ENCODE peak calls at places on chromosomes 1 and 21, in nine cellular contexts. Q, T, F, M, R, X, N, E and P are unnamed samples.

GRCh38 chr1:203033287-203033686 is 7.0 kb downstream of the PPFIA4 start:
- DNase-seq in Q (no peak), T (no peak), F (no peak), M (no peak), R (no peak), X (no peak), N (no peak), E (no peak), P (no peak)

GRCh38 chr1:22711071-22711470 is 432 bp downstream of the EPHB2 start:
- DNase-seq in Q (no peak), T (no peak), F (peak; percentile 26), M (peak; percentile 38), R (no peak), X (no peak), N (no peak), E (peak; percentile 40), P (no peak)

GRCh38 chr1:38941527-38942019 is at the start of gene RHBDL2:
- DNase-seq in Q (peak; percentile 56), T (no peak), F (no peak), M (peak; percentile 94), R (no peak), X (no peak), N (peak; percentile 59), E (peak; percentile 19), P (no peak)

GRCh38 chr1:30512253-30512921 is 211.0 kb downstream of the MATN1 start:
- DNase-seq in Q (no peak), T (no peak), F (no peak), M (peak; percentile 79), R (no peak), X (no peak), N (no peak), E (no peak), P (no peak)

GRCh38 chr1:181123173-181123572 is 34.7 kb downstream of the IER5 start:
- DNase-seq in Q (no peak), T (no peak), F (no peak), M (no peak), R (no peak), X (no peak), N (no peak), E (no peak), P (no peak)

GRCh38 chr1:151806170-151806569 is 951 bp upstream of the LINGO4 start:
- DNase-seq in Q (no peak), T (no peak), F (no peak), M (no peak), R (no peak), X (no peak), N (no peak), E (no peak), P (no peak)

GRCh38 chr1:248906741-248907661 is 966 bp downstream of the PGBD2 start:
- DNase-seq in Q (peak; percentile 18), T (no peak), F (no peak), M (no peak), R (peak; percentile 35), X (peak; percentile 88), N (no peak), E (peak; percentile 11), P (no peak)

GRCh38 chr1:209652873-209653401 is 712 bp upstream of the LAMB3 start:
- DNase-seq in Q (peak; percentile 61), T (peak; percentile 95), F (no peak), M (no peak), R (no peak), X (no peak), N (peak; percentile 97), E (peak; percentile 74), P (no peak)

GRCh38 chr1:41608242-41608641 is 123.8 kb upstream of the EDN2 start:
- DNase-seq in Q (no peak), T (no peak), F (no peak), M (no peak), R (no peak), X (no peak), N (no peak), E (no peak), P (no peak)

GRCh38 chr1:234047113-234047512 is 142.6 kb downstream of the SLC35F3 start:
- DNase-seq in Q (no peak), T (peak; percentile 73), F (no peak), M (no peak), R (no peak), X (no peak), N (no peak), E (peak; percentile 1), P (no peak)

GRCh38 chr21:42112857-42113256 is 41.7 kb downstream of the UMODL1 start:
- DNase-seq in Q (no peak), T (no peak), F (no peak), M (no peak), R (no peak), X (no peak), N (no peak), E (no peak), P (no peak)

GRCh38 chr1:226209307-226210059 is 14.0 kb upstream of the MIXL1 start:
- DNase-seq in Q (no peak), T (no peak), F (no peak), M (peak; percentile 9), R (no peak), X (no peak), N (no peak), E (no peak), P (no peak)

GRCh38 chr1:233638513-233638912 is 24.6 kb downstream of the KCNK1 start:
- DNase-seq in Q (no peak), T (no peak), F (no peak), M (no peak), R (no peak), X (no peak), N (no peak), E (no peak), P (no peak)

GRCh38 chr1:31690921-31691320 is 12.9 kb downstream of the COL16A1 start:
- DNase-seq in Q (no peak), T (no peak), F (no peak), M (no peak), R (no peak), X (no peak), N (peak; percentile 9), E (no peak), P (no peak)

GRCh38 chr1:93620841-93621210 is 60.8 kb downstream of the BCAR3 start:
- DNase-seq in Q (no peak), T (no peak), F (no peak), M (peak; percentile 26), R (no peak), X (no peak), N (no peak), E (no peak), P (no peak)

GRCh38 chr1:238960071-238960470 is 426.3 kb upstream of the CHRM3 start:
- DNase-seq in Q (no peak), T (no peak), F (no peak), M (peak; percentile 4), R (peak; percentile 18), X (no peak), N (no peak), E (peak; percentile 77), P (no peak)

GRCh38 chr1:65512967-65513777 is 92.7 kb downstream of the LEPR start:
- DNase-seq in Q (no peak), T (no peak), F (no peak), M (peak; percentile 25), R (no peak), X (no peak), N (no peak), E (peak; percentile 36), P (no peak)

GRCh38 chr21:39799178-39799577 is 54.2 kb downstream of the IGSF5 start:
- DNase-seq in Q (no peak), T (no peak), F (no peak), M (no peak), R (no peak), X (no peak), N (no peak), E (no peak), P (no peak)

GRCh38 chr1:51519857-51520699 is 1.0 kb upstream of the EPS15 start:
- DNase-seq in Q (no peak), T (no peak), F (no peak), M (peak; percentile 45), R (no peak), X (no peak), N (no peak), E (peak; percentile 76), P (peak; percentile 50)

GRCh38 chr1:184379111-184379752 is 7.6 kb upstream of the C1orf21 start:
- DNase-seq in Q (no peak), T (no peak), F (no peak), M (no peak), R (no peak), X (no peak), N (no peak), E (peak; percentile 19), P (no peak)

GRCh38 chr1:17475729-17476128 is 36.3 kb upstream of the RCC2 start:
- DNase-seq in Q (no peak), T (no peak), F (no peak), M (peak; percentile 77), R (no peak), X (no peak), N (no peak), E (peak; percentile 85), P (peak; percentile 55)